ENCODE peak calls at places on chromosome 1, in five cellular contexts. N is IMR-90, O is A549, G is H1, S is K562. T is an unnamed sample.

GRCh38 chr1:242826706-242827336 is 302.3 kb upstream of the PLD5 start:
- DNase-seq in O (no peak), G (no peak), S (no peak), N (no peak), T (no peak)

GRCh38 chr1:202272446-202272845 is 69.3 kb downstream of the UBE2T start:
- DNase-seq in G (peak; percentile 37), O (no peak), S (no peak), N (no peak), T (no peak)

GRCh38 chr1:31944205-31945089 is 6.3 kb upstream of the PTP4A2 start:
- DNase-seq in N (peak; percentile 87), O (peak; percentile 97), G (peak; percentile 93), S (peak; percentile 98), T (peak; percentile 75)

GRCh38 chr1:145990249-145991097 is 5.9 kb downstream of the TXNIP start:
- DNase-seq in S (no peak), N (no peak), O (no peak), G (no peak), T (no peak)

GRCh38 chr1:191558389-191558788 is 599.9 kb upstream of the RGS18 start:
- DNase-seq in S (no peak), N (peak; percentile 1), O (no peak), G (no peak), T (no peak)

GRCh38 chr1:188228623-188229022 is 1399.9 kb downstream of the PLA2G4A start:
- DNase-seq in G (no peak), O (no peak), N (peak; percentile 4), S (no peak), T (no peak)

GRCh38 chr1:39065542-39065941 is 39.4 kb downstream of the NDUFS5 start:
- DNase-seq in G (no peak), O (no peak), S (no peak), N (no peak), T (no peak)

GRCh38 chr1:101474039-101474665 is 237.3 kb downstream of the S1PR1 start:
- DNase-seq in G (no peak), S (peak; percentile 22), O (peak; percentile 30), N (no peak), T (no peak)

GRCh38 chr1:202107321-202107761 is 15.4 kb upstream of the GPR37L1 start:
- DNase-seq in S (no peak), O (peak; percentile 55), N (no peak), G (no peak), T (no peak)

GRCh38 chr1:171758011-171758410 is 16.1 kb upstream of the VAMP4 start:
- DNase-seq in N (no peak), S (no peak), G (no peak), O (no peak), T (no peak)

GRCh38 chr1:110067957-110068645 is 2.4 kb downstream of the ALX3 start:
- DNase-seq in S (no peak), G (peak; percentile 79), N (no peak), O (no peak), T (no peak)

GRCh38 chr1:19086176-19086875 is 123.7 kb downstream of the UBR4 start:
- DNase-seq in S (no peak), G (no peak), N (no peak), O (no peak), T (no peak)

GRCh38 chr1:19088717-19089442 is 121.2 kb downstream of the UBR4 start:
- DNase-seq in N (no peak), G (no peak), S (no peak), O (no peak), T (peak; percentile 15)

GRCh38 chr1:19089524-19089923 is 120.5 kb downstream of the UBR4 start:
- DNase-seq in N (no peak), S (no peak), O (no peak), G (no peak), T (no peak)

GRCh38 chr1:19087017-19087736 is 122.9 kb downstream of the UBR4 start:
- DNase-seq in G (no peak), S (no peak), N (peak; percentile 58), O (peak; percentile 19), T (no peak)

DNA sequence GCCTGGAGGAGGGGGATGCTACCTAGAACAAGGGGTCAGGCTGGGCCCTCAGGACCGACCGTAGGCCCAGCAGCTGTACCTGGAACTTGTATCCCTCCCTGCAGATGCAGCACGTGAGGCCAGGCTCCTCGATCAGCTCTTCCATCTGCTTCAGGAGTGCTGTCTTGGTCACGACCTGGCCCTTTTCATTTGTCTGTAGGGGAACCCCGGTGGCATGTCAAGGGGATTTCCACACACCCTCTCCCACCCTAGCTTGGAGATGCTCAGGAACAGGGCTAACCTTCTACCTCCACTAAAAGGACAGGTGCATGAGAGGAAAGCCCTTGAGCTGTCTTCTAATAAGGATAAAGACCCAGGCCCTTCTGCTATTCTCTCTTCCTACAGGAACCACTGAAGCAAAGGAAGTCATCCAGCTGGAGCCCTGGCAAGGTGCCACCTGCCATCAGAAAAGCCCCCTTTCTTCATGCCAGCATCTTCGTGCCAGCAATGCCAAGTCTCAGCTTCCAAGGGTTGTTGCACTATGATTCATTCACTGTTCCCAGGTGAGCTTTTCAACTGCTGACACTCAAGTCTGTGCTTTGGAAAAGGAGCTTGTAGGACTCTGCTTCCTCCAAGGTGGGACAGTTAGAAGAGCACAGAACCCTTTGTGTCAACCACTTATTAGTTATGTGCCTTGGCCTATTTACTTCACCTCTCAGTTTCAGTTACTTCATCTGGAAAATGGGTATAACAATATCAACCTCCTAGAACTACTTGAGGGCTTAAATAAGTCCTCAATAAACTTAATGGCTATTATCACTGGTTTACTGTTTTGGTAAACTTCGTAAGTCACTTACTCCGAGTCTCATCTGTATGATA is 122.1 kb downstream of the UBR4 start:
- DNase-seq in N (peak; percentile 14), S (no peak), G (no peak), O (no peak), T (peak; percentile 19)
- TF ChIP-seq CEBPB in N (no peak), S (no peak), G (no peak), O (no peak), T (no peak)

DNA sequence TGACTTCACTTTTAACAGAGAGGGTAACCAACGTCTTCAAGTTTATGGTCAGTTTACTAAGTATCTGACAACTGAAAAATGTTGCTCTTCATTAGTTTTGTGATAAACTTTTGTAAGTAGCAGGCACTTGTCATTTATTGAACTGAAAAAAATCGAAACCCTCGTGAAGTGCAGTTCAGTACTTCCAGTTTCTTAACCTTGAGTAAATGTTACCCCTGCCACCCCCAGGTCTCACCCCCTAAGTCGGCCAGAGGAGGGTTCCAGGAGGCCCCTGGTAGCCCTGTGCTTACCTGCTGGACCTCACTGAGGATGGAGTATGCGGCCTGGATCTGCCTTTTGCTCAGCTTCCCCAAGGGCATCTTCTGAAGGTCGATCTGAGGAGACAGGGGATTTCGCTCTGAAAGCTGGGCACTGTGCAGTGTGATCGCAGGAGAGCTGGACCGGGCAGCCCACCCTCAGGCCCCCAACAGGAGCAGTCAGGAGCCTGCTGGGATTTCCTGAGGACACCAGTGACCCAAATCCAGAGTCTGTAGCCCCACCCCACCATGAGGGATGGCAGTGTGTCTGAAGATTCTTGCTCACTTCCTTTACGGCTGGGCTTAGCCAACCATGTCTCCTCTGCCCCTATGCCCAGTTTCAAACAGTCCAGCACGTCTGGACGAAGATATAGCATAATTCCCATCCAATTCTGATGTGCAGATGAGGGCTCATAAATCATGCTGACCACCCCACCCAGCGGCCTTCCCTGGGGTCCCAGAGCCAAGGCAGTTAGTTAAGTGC is 37.6 kb downstream of the PARP1 start:
- DNase-seq in S (no peak), N (no peak), O (no peak), G (no peak), T (no peak)
- TF ChIP-seq CEBPB in S (no peak), N (no peak), O (no peak), G (no peak), T (no peak)

GRCh38 chr1:207823531-207823879 is 71.7 kb downstream of the CD46 start:
- DNase-seq in S (no peak), G (no peak), O (no peak), N (no peak), T (no peak)

GRCh38 chr1:207820568-207821463 is 69.0 kb downstream of the CD46 start:
- DNase-seq in G (no peak), O (no peak), S (no peak), N (no peak), T (no peak)

GRCh38 chr1:207822602-207823451 is 71.0 kb downstream of the CD46 start:
- DNase-seq in G (no peak), S (peak; percentile 97), N (peak; percentile 22), O (peak; percentile 92), T (peak; percentile 96)

GRCh38 chr1:207821464-207822045 is 69.7 kb downstream of the CD46 start:
- DNase-seq in O (no peak), S (no peak), G (no peak), N (no peak), T (no peak)

DNA sequence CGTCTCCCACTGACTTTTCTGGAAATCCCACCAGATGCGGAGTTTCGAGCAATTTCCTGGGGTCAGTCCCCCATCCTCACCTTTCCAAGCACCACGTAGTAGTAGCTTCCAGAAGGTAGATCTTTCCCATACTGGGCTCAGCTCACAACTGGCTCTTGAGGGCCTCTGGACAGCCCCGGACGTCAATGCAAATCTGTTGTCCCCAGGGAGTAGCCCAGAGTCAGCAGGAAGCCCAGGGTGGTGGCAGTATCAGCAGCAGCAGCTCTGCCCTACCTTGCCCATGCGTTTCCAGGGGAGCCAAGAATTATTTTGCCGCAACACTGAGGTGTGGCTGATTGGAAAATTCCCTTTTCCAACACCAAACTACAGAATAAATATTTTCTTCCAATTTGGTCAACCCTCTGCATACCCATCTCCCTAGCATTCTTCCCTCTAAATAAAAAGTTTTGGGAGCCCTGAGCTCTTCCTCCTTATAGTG is 70.3 kb downstream of the CD46 start:
- DNase-seq in G (no peak), S (no peak), N (no peak), O (no peak), T (peak; percentile 51)
- TF ChIP-seq CEBPB in G (no peak), S (no peak), N (no peak), O (no peak), T (no peak)

GRCh38 chr1:86645866-86646647 is 58.3 kb upstream of the SH3GLB1 start:
- DNase-seq in N (no peak), O (no peak), S (no peak), G (no peak), T (no peak)

GRCh38 chr1:86649618-86650017 is 54.8 kb upstream of the SH3GLB1 start:
- DNase-seq in S (no peak), N (no peak), G (no peak), O (no peak), T (no peak)

GRCh38 chr1:86650065-86650464 is 54.3 kb upstream of the SH3GLB1 start:
- DNase-seq in N (no peak), O (no peak), S (no peak), G (no peak), T (no peak)

DNA sequence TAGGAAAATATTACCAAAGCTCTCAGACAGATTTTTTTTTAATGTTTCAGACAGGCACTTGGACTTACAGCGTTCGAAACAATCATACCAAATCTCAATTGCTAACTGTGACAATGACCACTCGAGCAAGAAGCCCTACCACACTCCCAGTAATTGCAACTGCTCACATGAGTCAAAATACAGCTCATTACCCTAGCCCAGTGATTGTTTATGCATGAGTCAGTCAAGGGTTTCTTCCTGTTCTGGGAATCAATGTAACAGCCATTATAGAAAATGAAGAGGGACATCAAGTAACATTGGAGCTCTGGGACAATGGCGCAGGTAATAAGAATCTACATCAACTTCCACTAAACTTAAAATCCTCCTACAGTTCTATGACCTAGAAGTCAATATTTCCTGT is 56.1 kb upstream of the SH3GLB1 start:
- DNase-seq in G (no peak), N (peak; percentile 80), O (no peak), S (no peak), T (no peak)
- TF ChIP-seq CEBPB in G (no peak), N (peak; percentile 34), O (no peak), S (no peak), T (no peak)

DNA sequence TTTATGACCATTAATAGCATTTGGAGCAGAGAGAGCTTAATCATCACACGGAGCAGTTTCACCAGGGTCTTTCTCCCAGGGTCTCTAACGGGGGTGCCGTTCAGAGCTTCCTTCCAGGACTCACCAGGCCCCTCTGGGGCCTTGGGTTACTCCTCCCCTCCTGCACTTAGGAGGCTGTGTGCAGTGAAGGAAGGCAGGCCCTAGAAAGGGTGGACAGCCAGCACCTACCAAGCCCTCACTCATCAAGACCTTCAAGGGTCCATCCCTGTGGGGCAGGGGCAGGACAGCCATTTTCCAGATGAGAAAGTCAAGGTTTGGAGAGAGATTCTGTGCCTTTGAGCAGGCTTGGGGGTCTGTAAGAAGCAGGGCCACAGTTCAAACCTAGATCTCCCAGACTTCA is 136.6 kb downstream of the GLIS1 start:
- DNase-seq in O (no peak), N (no peak), S (no peak), G (no peak), T (no peak)
- TF ChIP-seq CEBPB in O (no peak), N (no peak), S (no peak), G (no peak), T (no peak)